ENCODE peak calls at places on chromosomes 6 and 20, in seven cellular contexts. V is frontal cortex; W is activated CD4-positive, alpha-beta memory T cell treated with anti-CD3 and anti-CD28 coated beads, Interleukin-2, amount 10 ng/mL, durations not matched to agents 7 days and 5 days; K is transverse colon; U is pancreas; T is GM13977; R is fibroblast of lung. E is an unnamed sample.
A peak's percentile ranks its signal among the peaks of the same experiment; 100 is the strongest.

GRCh38 chr6:56644366-56644765 is 1.7 kb upstream of the DST start:
- DNase-seq in V (no peak), W (no peak), K (no peak), U (no peak), T (no peak), R (no peak), E (no peak)

GRCh38 chr6:85418059-85418458 is 31.8 kb upstream of the NT5E start:
- DNase-seq in V (no peak), W (no peak), K (no peak), U (no peak), T (no peak), R (peak; percentile 58), E (no peak)

GRCh38 chr6:7147051-7147671 is 39.4 kb downstream of the RREB1 start:
- DNase-seq in V (no peak), W (no peak), K (no peak), U (no peak), T (no peak), R (no peak), E (no peak)

GRCh38 chr6:41757268-41757667 is 10.1 kb upstream of the PGC start:
- DNase-seq in V (no peak), W (no peak), K (no peak), U (no peak), T (no peak), R (no peak), E (no peak)

GRCh38 chr20:24102749-24103148 is 114.2 kb upstream of the GGTLC1 start:
- DNase-seq in V (no peak), W (no peak), K (no peak), U (no peak), T (no peak), R (no peak), E (no peak)

GRCh38 chr6:10146723-10147451 is 268.0 kb downstream of the TFAP2A start:
- DNase-seq in V (peak; percentile 32), W (no peak), K (no peak), U (no peak), T (peak; percentile 35), R (peak; percentile 24), E (peak; percentile 50)

GRCh38 chr6:35048631-35049083 is 92.5 kb downstream of the TCP11 start:
- DNase-seq in V (no peak), W (peak; percentile 39), K (peak; percentile 50), U (peak; percentile 64), T (no peak), R (peak; percentile 95), E (no peak)

GRCh38 chr20:59625214-59625922 is 21.0 kb downstream of the PHACTR3 start:
- DNase-seq in V (no peak), W (no peak), K (no peak), U (no peak), T (no peak), R (no peak), E (no peak)

GRCh38 chr20:45459606-45460005 is 9.9 kb upstream of the WFDC2 start:
- DNase-seq in V (no peak), W (no peak), K (no peak), U (no peak), T (no peak), R (no peak), E (no peak)

GRCh38 chr6:160198577-160199211 is 59.9 kb downstream of the SLC22A2 start:
- DNase-seq in V (no peak), W (no peak), K (peak; percentile 24), U (no peak), T (no peak), R (no peak), E (no peak)

GRCh38 chr6:148657053-148657452 is 89.8 kb upstream of the UST start:
- DNase-seq in V (no peak), W (no peak), K (peak; percentile 10), U (no peak), T (no peak), R (peak; percentile 88), E (no peak)

GRCh38 chr6:72974276-72974675 is 251.0 kb downstream of the KHDC1L start:
- DNase-seq in V (no peak), W (no peak), K (no peak), U (no peak), T (no peak), R (no peak), E (peak; percentile 84)

GRCh38 chr6:124830506-124830905 is 131.7 kb upstream of the RNF217 start:
- DNase-seq in V (no peak), W (no peak), K (no peak), U (no peak), T (no peak), R (no peak), E (no peak)

GRCh38 chr20:23446505-23446904 is 6.2 kb downstream of the CST11 start:
- DNase-seq in V (peak; percentile 47), W (peak; percentile 54), K (peak; percentile 66), U (no peak), T (peak; percentile 61), R (peak; percentile 28), E (no peak)